ENCODE peak calls at places on chromosome 6, in five cellular contexts. O is tibial artery; Y is CD8-positive, alpha-beta memory T cell; L is PC-3; F is psoas muscle. P is an unnamed sample. For H3K4me1, the result is how much of the 10 kb centered on the place peaks cover.

GRCh38 chr6:154258064-154258757 is 98.4 kb downstream of the IPCEF1 start:
- DNase-seq in O (no peak), Y (no peak), L (no peak), F (no peak), P (no peak)

GRCh38 chr6:97215157-97215769 is 67.8 kb downstream of the MMS22L start:
- DNase-seq in O (no peak), Y (no peak), L (peak), F (no peak), P (peak)

GRCh38 chr6:42104807-42105713 is 37.4 kb downstream of the C6orf132 start:
- DNase-seq in O (no peak), Y (no peak), L (no peak), F (peak), P (no peak)

GRCh38 chr6:24253360-24253759 is 104.5 kb downstream of the DCDC2 start:
- DNase-seq in O (no peak), Y (no peak), L (no peak), F (no peak), P (no peak)

GRCh38 chr6:142009647-142010046 is 123.1 kb upstream of the GJE1 start:
- DNase-seq in O (no peak), Y (no peak), L (peak), F (no peak), P (no peak)

GRCh38 chr6:79984261-79984660 is 20.2 kb upstream of the TTK start:
- DNase-seq in O (no peak), Y (peak), L (peak), F (no peak), P (no peak)

GRCh38 chr6:116256694-116257093 is 2.8 kb upstream of the TSPYL4 start:
- DNase-seq in O (no peak), Y (no peak), L (no peak), F (no peak), P (no peak)

GRCh38 chr6:69866351-69867074 is at the start of gene COL19A1:
- DNase-seq in O (no peak), Y (peak), L (peak), F (no peak), P (peak)

GRCh38 chr6:47256981-47257730 is 52.5 kb downstream of the TNFRSF21 start:
- DNase-seq in O (no peak), Y (no peak), L (no peak), F (no peak), P (no peak)

GRCh38 chr6:54920628-54921027 is 74.1 kb downstream of the FAM83B start:
- DNase-seq in O (no peak), Y (no peak), L (no peak), F (no peak), P (no peak)

GRCh38 chr6:35363293-35363750 is 21.0 kb downstream of the PPARD start:
- DNase-seq in O (no peak), Y (no peak), L (no peak), F (peak), P (no peak)

GRCh38 chr6:33161354-33162320 is 30.6 kb downstream of the COL11A2 start:
- DNase-seq in O (peak), Y (peak), L (peak), F (peak), P (peak)

GRCh38 chr6:87351583-87351982 is 7.0 kb downstream of the C6orf163 start:
- DNase-seq in O (no peak), Y (no peak), L (no peak), F (no peak), P (no peak)

DNA sequence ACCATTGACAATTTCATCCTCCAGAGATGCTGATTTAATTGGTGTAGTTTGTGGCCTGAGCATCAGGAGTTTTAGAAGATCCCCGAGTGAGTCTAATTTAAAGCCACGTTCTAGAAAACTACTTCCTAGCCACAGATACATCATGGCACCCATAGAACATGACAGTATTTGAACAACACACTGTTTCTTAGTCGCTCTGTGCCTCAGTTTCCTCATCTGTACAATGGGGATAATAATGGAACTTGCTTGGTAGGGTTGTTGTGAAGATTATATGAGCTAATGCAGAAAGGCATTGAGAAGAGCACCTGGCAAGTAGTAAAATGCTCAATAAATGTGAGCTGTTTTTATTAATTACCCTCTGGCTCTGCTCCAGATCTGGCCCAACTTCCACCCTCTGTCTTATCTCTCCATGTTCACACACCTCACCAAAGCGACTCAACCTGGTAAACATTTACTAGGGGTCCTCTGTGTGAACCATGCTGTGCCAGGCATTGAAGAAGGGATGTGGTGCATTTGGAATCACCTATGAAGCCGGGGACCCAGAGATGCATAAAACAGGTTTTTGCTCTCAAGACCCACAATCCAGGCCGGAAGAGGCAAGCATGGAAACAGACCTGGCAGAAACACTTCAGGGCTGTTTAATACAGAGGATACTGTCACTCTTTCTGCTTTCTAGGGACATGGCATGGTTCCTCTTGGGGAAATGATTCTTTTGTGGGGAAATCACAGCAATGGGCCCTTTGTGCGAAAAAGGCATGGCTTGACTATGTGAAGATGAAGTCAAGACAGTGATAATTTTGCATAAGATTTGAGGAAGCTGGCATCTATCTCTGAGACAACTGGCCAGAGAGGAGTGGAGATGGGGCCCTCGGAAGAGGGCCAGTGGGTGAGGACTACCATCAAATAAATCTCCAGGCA is 16.2 kb upstream of the MRPS18A start:
- DNase-seq in O (no peak), Y (no peak), L (no peak), F (no peak), P (peak)
- H3K4me1 ChIP-seq in O (under half), Y (under half), L (half or more), F (under half), P (half or more)

GRCh38 chr6:106102034-106102433 is 15.9 kb downstream of the PRDM1 start:
- DNase-seq in O (no peak), Y (no peak), L (no peak), F (no peak), P (no peak)
- H3K4me1 ChIP-seq in O (under half), Y (half or more), L (under half), F (under half), P (under half)

DNA sequence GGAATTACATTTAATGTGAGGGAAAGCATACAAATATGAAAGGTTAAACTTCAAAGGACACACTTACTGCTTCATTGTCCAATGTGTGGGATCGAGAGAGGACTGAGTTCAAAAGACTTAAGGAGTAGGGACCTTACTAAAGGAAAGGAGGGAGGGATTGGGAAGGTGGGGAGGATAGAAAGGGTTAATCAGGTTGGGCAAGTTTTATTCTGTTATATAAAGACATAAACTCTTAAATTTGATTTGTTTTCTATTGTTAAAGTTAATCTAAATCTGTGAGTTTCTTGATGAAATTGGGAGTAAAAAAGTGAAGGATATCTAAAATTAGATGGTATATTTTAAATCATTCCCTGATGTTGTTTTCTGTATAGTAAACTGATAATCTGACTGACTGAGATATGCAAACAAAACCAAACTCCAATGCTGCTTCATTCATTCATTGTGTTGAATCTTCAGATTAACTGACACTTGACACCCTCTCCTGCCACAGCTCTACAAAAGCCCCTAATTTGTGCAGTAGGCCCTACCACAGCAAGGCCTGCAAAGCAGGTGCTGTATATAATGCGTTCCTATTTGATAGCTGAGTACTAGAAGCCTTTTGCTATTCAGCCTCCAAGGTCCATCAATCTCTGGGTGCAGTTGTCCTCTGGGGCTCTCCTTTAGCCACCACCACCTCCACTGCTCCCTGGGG is 1.3 kb upstream of the UBE2J1 start:
- DNase-seq in O (no peak), Y (no peak), L (no peak), F (no peak), P (peak)
- H3K4me1 ChIP-seq in O (under half), Y (under half), L (under half), F (under half), P (half or more)

GRCh38 chr6:158046201-158047119 is 64.8 kb downstream of the SYNJ2 start:
- DNase-seq in O (no peak), Y (no peak), L (no peak), F (peak), P (no peak)

GRCh38 chr6:158043008-158043407 is 61.3 kb downstream of the SYNJ2 start:
- DNase-seq in O (peak), Y (no peak), L (no peak), F (peak), P (no peak)

GRCh38 chr6:158043586-158044524 is 62.2 kb downstream of the SYNJ2 start:
- DNase-seq in O (peak), Y (no peak), L (no peak), F (peak), P (no peak)

GRCh38 chr6:158042245-158042798 is 60.7 kb downstream of the SYNJ2 start:
- DNase-seq in O (peak), Y (no peak), L (peak), F (peak), P (no peak)

GRCh38 chr6:158044525-158044888 is 62.8 kb downstream of the SYNJ2 start:
- DNase-seq in O (no peak), Y (no peak), L (no peak), F (no peak), P (no peak)
- H3K4me1 ChIP-seq in O (half or more), Y (under half), L (half or more), F (half or more), P (under half)

GRCh38 chr6:30836431-30836866 is 47.9 kb upstream of the DDR1 start:
- DNase-seq in O (peak), Y (no peak), L (no peak), F (peak), P (no peak)
- H3K4me1 ChIP-seq in O (under half), Y (under half), L (under half), F (under half), P (under half)

DNA sequence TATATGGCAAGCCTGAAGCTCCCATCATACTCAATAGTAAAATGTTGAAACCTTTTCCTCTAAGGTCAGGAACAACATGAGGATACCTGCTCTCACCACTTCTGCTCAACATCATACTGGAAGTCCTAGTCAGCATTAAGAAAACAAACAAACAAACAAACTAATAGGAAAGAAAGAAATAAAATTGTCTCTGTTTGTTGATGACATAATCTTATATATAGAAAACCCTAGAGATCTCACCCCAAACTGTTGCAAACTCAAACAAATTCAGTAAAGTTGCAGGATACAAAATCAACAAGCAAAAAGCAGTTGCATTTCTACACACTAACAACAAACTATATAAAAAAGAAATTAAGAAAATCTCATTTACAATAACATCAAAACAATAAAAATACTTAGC is 20.5 kb downstream of the TTLL2 start:
- DNase-seq in O (no peak), Y (no peak), L (no peak), F (no peak), P (no peak)
- H3K4me1 ChIP-seq in O (under half), Y (under half), L (under half), F (under half), P (under half)

DNA sequence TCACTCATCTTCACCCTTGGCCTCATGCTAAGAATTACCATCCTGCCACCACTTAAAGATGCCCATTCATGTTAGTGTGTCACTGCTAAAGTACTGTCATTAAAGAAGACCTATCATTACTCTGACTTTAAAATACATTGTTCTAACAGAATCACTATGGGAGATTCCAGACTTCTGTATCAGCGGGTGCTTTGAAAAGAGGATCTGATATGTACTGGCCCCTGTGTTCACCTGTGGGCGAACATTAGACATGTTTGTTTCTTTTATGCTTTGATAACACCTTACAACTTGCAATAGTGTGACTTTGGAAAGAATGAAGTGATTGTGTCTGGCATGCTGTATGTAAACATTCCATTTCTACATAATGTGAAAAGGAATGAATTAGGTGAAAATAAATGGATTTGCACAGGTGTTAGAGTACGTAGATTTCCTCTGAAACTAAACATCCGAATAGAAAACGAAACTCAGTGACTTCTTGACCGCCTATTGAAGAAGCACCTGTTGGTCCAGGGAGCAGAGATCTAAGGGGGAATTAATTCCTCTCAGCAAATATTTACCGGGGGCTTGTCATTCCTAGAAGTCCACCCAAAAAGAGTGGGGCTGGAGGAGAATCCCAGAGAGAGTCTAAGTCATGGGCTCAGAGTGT is 132.3 kb downstream of the CARMIL1 start:
- DNase-seq in O (no peak), Y (no peak), L (no peak), F (no peak), P (peak)
- H3K4me1 ChIP-seq in O (under half), Y (under half), L (under half), F (under half), P (half or more)

DNA sequence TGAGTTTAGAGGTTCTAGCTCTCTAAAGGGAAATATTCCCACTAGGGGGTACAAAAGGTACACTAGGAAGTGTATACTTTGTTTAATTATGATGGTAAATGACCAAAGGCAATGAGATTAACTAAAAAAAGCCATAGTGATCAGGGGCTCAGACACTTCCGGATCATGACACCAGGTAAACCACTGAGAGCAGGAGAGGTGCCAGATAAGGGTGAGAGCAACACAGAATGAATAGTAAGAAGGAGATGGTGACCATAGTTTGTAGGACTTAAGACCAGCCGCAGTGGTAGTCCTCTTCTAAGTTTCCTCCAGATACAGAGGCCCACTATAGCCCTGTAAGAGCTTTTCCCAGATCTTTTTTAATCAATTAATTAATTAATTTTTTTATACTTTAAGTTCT is 40.8 kb downstream of the OR2J2 start:
- DNase-seq in O (no peak), Y (no peak), L (no peak), F (no peak), P (no peak)
- H3K4me1 ChIP-seq in O (under half), Y (under half), L (under half), F (under half), P (under half)

GRCh38 chr6:122008105-122009100 is 391.0 kb upstream of the HSF2 start:
- DNase-seq in O (no peak), Y (no peak), L (no peak), F (no peak), P (no peak)
- H3K4me1 ChIP-seq in O (under half), Y (under half), L (under half), F (under half), P (under half)

GRCh38 chr6:15324427-15324985 is 78.6 kb downstream of the JARID2 start:
- DNase-seq in O (no peak), Y (no peak), L (no peak), F (no peak), P (no peak)
- H3K4me1 ChIP-seq in O (under half), Y (under half), L (under half), F (under half), P (half or more)